ENCODE peak calls at places on chromosomes 1 and 21, in eight cellular contexts. G is lung; R is mucosa of gallbladder; Y is stimulated activated naive CD4-positive, alpha-beta T cell; C is GM03348; Q is NCI-H524; O is HFFc6; F is kidney glomerular epithelial cell. N is an unnamed sample.

GRCh38 chr1:10378071-10378841 is 20.6 kb upstream of the PGD start:
- DNase-seq in Q (no peak), F (no peak), O (peak; percentile 47), R (peak; percentile 76), G (peak; percentile 54), C (no peak), Y (no peak), N (peak; percentile 24)

GRCh38 chr1:24870551-24871195 is 59.4 kb downstream of the RUNX3 start:
- DNase-seq in F (no peak), O (no peak), R (no peak), C (no peak), G (no peak), Q (no peak), Y (no peak), N (no peak)

GRCh38 chr21:25485914-25486313 is 121.4 kb downstream of the MRPL39 start:
- DNase-seq in C (no peak), R (no peak), Q (no peak), F (no peak), O (no peak), Y (no peak), G (no peak), N (no peak)

GRCh38 chr1:30753660-30754123 is 3.9 kb downstream of the LAPTM5 start:
- DNase-seq in R (no peak), Q (no peak), G (no peak), C (no peak), Y (no peak), F (no peak), O (no peak), N (no peak)

GRCh38 chr1:227125929-227126545 is 185.9 kb downstream of the COQ8A start:
- DNase-seq in O (no peak), G (no peak), Y (no peak), Q (no peak), F (no peak), C (no peak), R (no peak), N (no peak)

GRCh38 chr1:39657923-39658485 is 13.9 kb downstream of the NT5C1A start:
- DNase-seq in O (peak; percentile 45), C (peak; percentile 73), G (peak; percentile 64), Q (peak; percentile 21), R (peak; percentile 65), F (peak; percentile 55), Y (peak; percentile 17), N (peak; percentile 73)

GRCh38 chr1:90778487-90778886 is 61.4 kb upstream of the BARHL2 start:
- DNase-seq in G (no peak), R (no peak), F (no peak), O (no peak), Y (no peak), Q (no peak), C (no peak), N (no peak)

GRCh38 chr1:188386161-188386560 is 1557.4 kb downstream of the PLA2G4A start:
- DNase-seq in R (no peak), G (no peak), F (no peak), Q (no peak), O (no peak), C (no peak), Y (no peak), N (no peak)

GRCh38 chr1:24018611-24019580 is 38.8 kb upstream of the SRSF10 start:
- DNase-seq in G (peak; percentile 96), F (peak; percentile 99), Y (no peak), C (peak; percentile 94), O (peak; percentile 98), R (peak; percentile 98), Q (no peak), N (peak; percentile 94)

GRCh38 chr1:116990612-116991151 is 10.9 kb upstream of the CD101 start:
- DNase-seq in R (peak; percentile 44), C (peak; percentile 87), O (no peak), Y (no peak), F (no peak), G (peak; percentile 45), Q (no peak), N (peak; percentile 94)

GRCh38 chr1:53431725-53432306 is 27.4 kb upstream of the DMRTB1 start:
- DNase-seq in Q (no peak), Y (no peak), C (no peak), R (no peak), O (no peak), G (no peak), F (no peak), N (no peak)

GRCh38 chr1:160244209-160244608 is 18.1 kb downstream of the DCAF8 start:
- DNase-seq in R (no peak), O (no peak), C (no peak), Q (no peak), Y (no peak), F (no peak), G (no peak), N (no peak)

GRCh38 chr21:42847726-42848125 is 31.6 kb downstream of the WDR4 start:
- DNase-seq in F (no peak), G (no peak), O (no peak), C (no peak), Y (no peak), Q (no peak), R (no peak), N (no peak)

GRCh38 chr21:27291006-27291405 is 324.1 kb upstream of the ADAMTS5 start:
- DNase-seq in Y (no peak), Q (no peak), O (no peak), G (no peak), F (peak; percentile 28), C (no peak), R (no peak), N (no peak)

GRCh38 chr1:10867914-10868598 is 71.6 kb upstream of the CASZ1 start:
- DNase-seq in R (no peak), Y (no peak), F (no peak), O (no peak), G (no peak), C (no peak), Q (peak; percentile 89), N (no peak)

GRCh38 chr1:223014142-223014873 is 128.7 kb downstream of the TLR5 start:
- DNase-seq in C (no peak), O (no peak), F (no peak), R (no peak), G (no peak), Q (no peak), Y (no peak), N (no peak)

GRCh38 chr1:214318956-214319355 is 38.0 kb downstream of the SMYD2 start:
- DNase-seq in R (no peak), G (no peak), Q (no peak), F (no peak), C (no peak), O (no peak), Y (no peak), N (no peak)

GRCh38 chr1:16321176-16321867 is 31.0 kb downstream of the FBXO42 start:
- DNase-seq in G (no peak), C (peak; percentile 20), F (no peak), Q (no peak), R (no peak), Y (no peak), O (no peak), N (peak; percentile 15)

GRCh38 chr21:45289655-45290515 is 2.2 kb upstream of the POFUT2 start:
- DNase-seq in Y (no peak), F (no peak), G (no peak), C (no peak), Q (no peak), O (no peak), R (peak; percentile 9), N (no peak)

GRCh38 chr1:54229281-54229891 is 29.4 kb downstream of the MRPL37 start:
- DNase-seq in F (peak; percentile 68), G (no peak), C (peak; percentile 67), O (peak; percentile 28), Y (no peak), Q (no peak), R (no peak), N (peak; percentile 57)

GRCh38 chr1:89530690-89531089 is 6.1 kb downstream of the LRRC8B start:
- DNase-seq in G (no peak), Y (no peak), R (no peak), F (no peak), C (no peak), O (no peak), Q (no peak), N (no peak)

GRCh38 chr1:209689484-209689883 is 14.3 kb downstream of the G0S2 start:
- DNase-seq in G (no peak), R (peak; percentile 53), F (no peak), Q (no peak), C (no peak), O (no peak), Y (no peak), N (no peak)

GRCh38 chr1:33268457-33268856 is 12.2 kb downstream of the ZNF362 start:
- DNase-seq in C (no peak), O (no peak), R (no peak), F (no peak), Q (no peak), Y (no peak), G (no peak), N (no peak)

GRCh38 chr1:194369060-194369459 is 1182.6 kb upstream of the B3GALT2 start:
- DNase-seq in O (peak; percentile 39), C (no peak), Q (no peak), R (no peak), G (no peak), F (no peak), Y (no peak), N (no peak)

GRCh38 chr1:48530727-48531351 is 58.8 kb upstream of the SPATA6 start:
- DNase-seq in O (no peak), F (peak; percentile 70), R (peak; percentile 67), C (peak; percentile 32), G (peak; percentile 61), Y (no peak), Q (no peak), N (peak; percentile 42)

GRCh38 chr1:179178135-179178630 is 51.3 kb downstream of the ABL2 start:
- DNase-seq in O (peak; percentile 39), Y (no peak), C (no peak), R (no peak), G (no peak), Q (no peak), F (no peak), N (no peak)

GRCh38 chr1:247576514-247576913 is 11.6 kb upstream of the OR2G2 start:
- DNase-seq in Y (no peak), Q (peak; percentile 1), O (no peak), G (no peak), C (peak; percentile 10), F (no peak), R (no peak), N (no peak)

GRCh38 chr1:86704972-86705632 is 726 bp downstream of the SH3GLB1 start:
- DNase-seq in Q (peak; percentile 32), R (peak; percentile 38), O (peak; percentile 37), C (peak; percentile 75), Y (no peak), F (peak; percentile 44), G (peak; percentile 63), N (peak; percentile 69)

GRCh38 chr1:220895412-220895946 is 16.2 kb downstream of the HLX start:
- DNase-seq in Y (no peak), G (no peak), O (no peak), F (no peak), Q (no peak), R (no peak), C (no peak), N (no peak)

GRCh38 chr1:45554198-45554597 is 3.6 kb downstream of the AKR1A1 start:
- DNase-seq in R (no peak), G (no peak), F (no peak), Y (no peak), O (no peak), C (no peak), Q (no peak), N (no peak)